ENCODE peak calls at places on chromosomes 3 and 15, in ten cellular contexts. U, Y, L, K, E, X, B, F, T and R are unnamed samples.

GRCh38 chr3:38210141-38210757 is 44.9 kb downstream of the OXSR1 start:
- DNase-seq in B (no peak), L (no peak), F (peak), T (no peak), X (no peak), Y (no peak), E (no peak), U (no peak), K (no peak), R (no peak)

GRCh38 chr3:68666409-68667193 is 265.7 kb downstream of the TAFA4 start:
- DNase-seq in Y (peak), E (no peak), B (no peak), U (no peak), F (no peak), L (no peak), K (no peak), T (no peak), X (no peak), R (no peak)

GRCh38 chr15:87387681-87388240 is 868.8 kb downstream of the NTRK3 start:
- DNase-seq in X (no peak), B (no peak), L (no peak), F (no peak), Y (no peak), E (no peak), T (no peak), U (peak), K (no peak), R (no peak)

GRCh38 chr15:47338771-47339170 is 378.5 kb upstream of the SEMA6D start:
- DNase-seq in T (no peak), Y (no peak), B (no peak), X (no peak), K (no peak), F (no peak), U (no peak), E (no peak), L (no peak), R (no peak)

GRCh38 chr3:63857311-63857710 is 6.3 kb downstream of the THOC7 start:
- DNase-seq in Y (no peak), L (no peak), U (peak), X (no peak), F (no peak), K (no peak), T (no peak), B (no peak), E (peak), R (no peak)

GRCh38 chr3:46948830-46949671 is 27.5 kb downstream of the CCDC12 start:
- DNase-seq in F (no peak), B (no peak), E (no peak), U (no peak), Y (no peak), K (no peak), X (no peak), L (peak), T (peak), R (no peak)

GRCh38 chr3:145892869-145893268 is 268.1 kb downstream of the PLOD2 start:
- DNase-seq in U (no peak), L (no peak), X (no peak), F (no peak), E (no peak), Y (no peak), T (no peak), B (no peak), K (no peak), R (no peak)

GRCh38 chr3:173465112-173465511 is 67.6 kb downstream of the NLGN1 start:
- DNase-seq in U (peak), Y (peak), L (no peak), T (no peak), X (peak), K (no peak), E (peak), F (no peak), B (no peak), R (no peak)

GRCh38 chr3:149339931-149340309 is 6.5 kb upstream of the TM4SF18 start:
- DNase-seq in Y (peak), U (peak), B (peak), E (peak), L (peak), T (peak), K (peak), X (no peak), F (no peak), R (peak)

GRCh38 chr3:118445036-118445435 is 589.6 kb downstream of the IGSF11 start:
- DNase-seq in E (no peak), T (no peak), X (no peak), K (no peak), U (no peak), Y (no peak), B (no peak), L (no peak), F (no peak), R (no peak)